ENCODE peak calls at places on chromosomes 4 and X, in ten cellular contexts. I is effector memory CD4-positive, alpha-beta T cell; K is MCF 10A; E is neuronal stem cell; W is iPS-NIHi11; X is A549; Y is body of pancreas; V is B cell; H is NB4; G is stimulated activated CD8-positive, alpha-beta memory T cell treated with anti-CD3 and anti-CD28 coated beads, Interleukin-15, amount 100 ng/mL, for 24 hours. J is an unnamed sample.
A peak's percentile ranks its signal among the peaks of the same experiment; 100 is the strongest.

GRCh38 chrX:14872355-14872754 is 514 bp downstream of the FANCB start:
- DNase-seq in E (no peak), K (no peak), G (no peak), I (no peak), W (no peak), X (no peak), H (peak; percentile 31), Y (no peak), V (no peak), J (no peak)

GRCh38 chrX:42386681-42387080 is 391.3 kb downstream of the PPP1R2C start:
- DNase-seq in G (no peak), I (no peak), E (no peak), Y (no peak), K (no peak), W (no peak), X (no peak), V (no peak), H (no peak), J (no peak)

GRCh38 chrX:46649421-46650260 is 76.1 kb downstream of the CHST7 start:
- DNase-seq in Y (peak; percentile 21), K (no peak), W (peak; percentile 50), X (no peak), H (peak; percentile 68), I (no peak), V (no peak), G (no peak), E (no peak), J (peak; percentile 86)

GRCh38 chrX:31449064-31449463 is 377.2 kb upstream of the FTHL17 start:
- DNase-seq in K (no peak), X (no peak), Y (no peak), G (no peak), W (no peak), E (no peak), I (no peak), V (no peak), H (no peak), J (no peak)

GRCh38 chrX:9372866-9373265 is 92.0 kb upstream of the TBL1X start:
- DNase-seq in X (no peak), G (no peak), H (no peak), K (no peak), W (no peak), Y (no peak), V (no peak), E (no peak), I (no peak), J (no peak)

GRCh38 chr4:188417181-188417580 is 277.9 kb downstream of the TRIML1 start:
- DNase-seq in E (no peak), V (no peak), G (no peak), K (peak; percentile 21), H (peak; percentile 23), W (peak; percentile 30), X (peak; percentile 44), I (no peak), Y (no peak), J (no peak)

GRCh38 chrX:13250831-13251612 is 68.8 kb downstream of the ATXN3L start:
- DNase-seq in H (peak; percentile 37), I (no peak), K (peak; percentile 27), Y (no peak), W (no peak), V (no peak), X (no peak), E (no peak), G (no peak), J (peak; percentile 79)

GRCh38 chrX:138745215-138745614 is 33.7 kb upstream of the FGF13 start:
- DNase-seq in X (peak; percentile 40), V (peak; percentile 46), Y (peak; percentile 23), H (peak; percentile 52), E (peak; percentile 55), K (peak; percentile 66), W (peak; percentile 29), I (no peak), G (no peak), J (peak; percentile 54)

GRCh38 chr4:86653237-86653865 is 59.2 kb downstream of the PTPN13 start:
- DNase-seq in H (peak; percentile 8), W (peak; percentile 19), G (no peak), V (no peak), K (no peak), X (peak; percentile 29), Y (no peak), E (no peak), I (no peak), J (no peak)

GRCh38 chrX:42085836-42086235 is 162.5 kb upstream of the CASK start:
- DNase-seq in G (no peak), E (no peak), K (peak; percentile 54), I (no peak), W (no peak), Y (no peak), V (no peak), H (no peak), X (no peak), J (no peak)

GRCh38 chr4:141569141-141569540 is 67.2 kb upstream of the IL15 start:
- DNase-seq in W (no peak), X (peak; percentile 10), I (no peak), G (no peak), V (no peak), H (no peak), Y (no peak), K (no peak), E (no peak), J (no peak)

GRCh38 chr4:78569291-78569821 is 17.8 kb downstream of the ANXA3 start:
- DNase-seq in V (no peak), H (no peak), I (no peak), X (peak; percentile 83), E (no peak), K (peak; percentile 54), W (no peak), Y (peak; percentile 13), G (no peak), J (peak; percentile 67)

GRCh38 chrX:9520211-9520590 is 55.3 kb downstream of the TBL1X start:
- DNase-seq in W (no peak), E (no peak), I (no peak), K (no peak), X (no peak), H (no peak), G (no peak), Y (no peak), V (no peak), J (no peak)

GRCh38 chrX:29496636-29497180 is 718.7 kb upstream of the MAGEB2 start:
- DNase-seq in H (no peak), W (no peak), V (no peak), E (no peak), I (no peak), K (no peak), G (no peak), Y (no peak), X (no peak), J (no peak)

GRCh38 chrX:141668371-141668770 is 30.2 kb downstream of the SPANXD start:
- DNase-seq in G (no peak), I (no peak), X (no peak), E (no peak), H (no peak), Y (no peak), W (no peak), V (no peak), K (no peak), J (peak; percentile 32)

GRCh38 chr4:84792366-84793301 is 173.9 kb downstream of the WDFY3 start:
- DNase-seq in W (no peak), Y (no peak), I (no peak), H (no peak), K (no peak), E (no peak), V (no peak), G (no peak), X (no peak), J (peak; percentile 31)

GRCh38 chr4:181150173-181150572 is 1093.0 kb upstream of the TENM3 start:
- DNase-seq in H (no peak), G (no peak), E (no peak), X (no peak), I (no peak), V (no peak), W (peak; percentile 26), Y (no peak), K (peak; percentile 56), J (no peak)

GRCh38 chrX:86171366-86171765 is 23.1 kb downstream of the DACH2 start:
- DNase-seq in K (peak; percentile 61), I (no peak), V (no peak), X (peak; percentile 47), E (no peak), Y (peak; percentile 39), W (peak; percentile 7), H (peak; percentile 37), G (no peak), J (peak; percentile 16)

GRCh38 chr4:69224891-69225290 is 10.3 kb upstream of the UGT2B11 start:
- DNase-seq in I (no peak), E (no peak), V (no peak), Y (no peak), K (no peak), X (no peak), H (no peak), G (no peak), W (no peak), J (no peak)

GRCh38 chrX:31356501-31357263 is 284.8 kb upstream of the FTHL17 start:
- DNase-seq in E (peak; percentile 0), G (no peak), I (no peak), X (no peak), W (no peak), H (no peak), K (no peak), V (no peak), Y (no peak), J (no peak)

GRCh38 chr4:95129708-95130343 is 372.1 kb downstream of the BMPR1B start:
- DNase-seq in H (peak; percentile 67), X (peak; percentile 96), G (no peak), V (no peak), I (no peak), Y (no peak), E (no peak), K (peak; percentile 99), W (no peak), J (peak; percentile 93)

GRCh38 chr4:182507808-182508207 is 264.6 kb downstream of the TENM3 start:
- DNase-seq in X (no peak), W (no peak), K (no peak), H (no peak), I (no peak), G (no peak), E (no peak), V (no peak), Y (no peak), J (peak; percentile 23)

J was measured in myocyte.